ENCODE peak calls at places on chromosomes 4 and X, in five cellular contexts. One of them, this sample, is unnamed.

GRCh38 chr4:105572296-105572695 is 19.9 kb downstream of the ARHGEF38 start:
- DNase-seq in AG04450: no peak
- DNase-seq in transverse colon: no peak
- DNase-seq in tibial artery: no peak
- DNase-seq in RWPE2: no peak
- DNase-seq in this sample: no peak

GRCh38 chr4:173018446-173018845 is 150.2 kb upstream of the GALNT7 start:
- DNase-seq in AG04450: no peak
- DNase-seq in tibial artery: no peak
- DNase-seq in RWPE2: no peak
- DNase-seq in transverse colon: no peak
- DNase-seq in this sample: no peak

GRCh38 chrX:147958316-147958715 is 22.8 kb upstream of the FMR1NB start:
- DNase-seq in transverse colon: no peak
- DNase-seq in AG04450: peak; percentile 2
- DNase-seq in tibial artery: no peak
- DNase-seq in RWPE2: no peak
- DNase-seq in this sample: no peak

GRCh38 chr4:6245246-6246169 is 24.1 kb upstream of the WFS1 start:
- DNase-seq in RWPE2: no peak
- DNase-seq in AG04450: no peak
- DNase-seq in tibial artery: no peak
- DNase-seq in transverse colon: no peak
- DNase-seq in this sample: peak; percentile 46

GRCh38 chr4:184899261-184900134 is 73.7 kb upstream of the ACSL1 start:
- DNase-seq in transverse colon: peak; percentile 39
- DNase-seq in tibial artery: no peak
- DNase-seq in RWPE2: no peak
- DNase-seq in AG04450: no peak
- DNase-seq in this sample: no peak

GRCh38 chr4:101355246-101355645 is 7.9 kb upstream of the PPP3CA start:
- DNase-seq in tibial artery: no peak
- DNase-seq in AG04450: no peak
- DNase-seq in transverse colon: no peak
- DNase-seq in RWPE2: no peak
- DNase-seq in this sample: no peak

GRCh38 chr4:76212301-76212700 is 1.3 kb downstream of the SCARB2 start:
- DNase-seq in RWPE2: no peak
- DNase-seq in transverse colon: no peak
- DNase-seq in AG04450: no peak
- DNase-seq in tibial artery: no peak
- DNase-seq in this sample: no peak

GRCh38 chr4:114597410-114598115 is 1.0 kb upstream of the UGT8 start:
- DNase-seq in transverse colon: peak; percentile 15
- DNase-seq in AG04450: no peak
- DNase-seq in RWPE2: no peak
- DNase-seq in tibial artery: no peak
- DNase-seq in this sample: no peak

GRCh38 chrX:15430584-15430983 is 46.4 kb upstream of the VEGFD start:
- DNase-seq in tibial artery: no peak
- DNase-seq in transverse colon: no peak
- DNase-seq in RWPE2: no peak
- DNase-seq in AG04450: no peak
- DNase-seq in this sample: no peak

GRCh38 chr4:165540206-165540865 is 161.5 kb downstream of the CPE start:
- DNase-seq in AG04450: no peak
- DNase-seq in RWPE2: no peak
- DNase-seq in transverse colon: no peak
- DNase-seq in tibial artery: no peak
- DNase-seq in this sample: no peak

GRCh38 chr4:17580969-17581368 is 4.0 kb downstream of the LAP3 start:
- DNase-seq in tibial artery: no peak
- DNase-seq in RWPE2: no peak
- DNase-seq in AG04450: peak; percentile 36
- DNase-seq in transverse colon: no peak
- DNase-seq in this sample: no peak
- H3K27ac ChIP-seq in tibial artery: no peak overlapping the region
- H3K27ac ChIP-seq in RWPE2: no peak overlapping the region
- H3K27ac ChIP-seq in AG04450: no peak overlapping the region
- H3K27ac ChIP-seq in transverse colon: no peak overlapping the region
- H3K27ac ChIP-seq in this sample: peak overlapping the region; percentile 89

GRCh38 chrX:16992902-16993301 is 46.4 kb downstream of the REPS2 start:
- DNase-seq in transverse colon: peak; percentile 19
- DNase-seq in AG04450: no peak
- DNase-seq in RWPE2: no peak
- DNase-seq in tibial artery: no peak
- DNase-seq in this sample: no peak
- H3K27ac ChIP-seq in transverse colon: peak overlapping the region; percentile 50
- H3K27ac ChIP-seq in AG04450: no peak overlapping the region
- H3K27ac ChIP-seq in RWPE2: no peak overlapping the region
- H3K27ac ChIP-seq in tibial artery: no peak overlapping the region
- H3K27ac ChIP-seq in this sample: peak overlapping the region; percentile 1

DNA sequence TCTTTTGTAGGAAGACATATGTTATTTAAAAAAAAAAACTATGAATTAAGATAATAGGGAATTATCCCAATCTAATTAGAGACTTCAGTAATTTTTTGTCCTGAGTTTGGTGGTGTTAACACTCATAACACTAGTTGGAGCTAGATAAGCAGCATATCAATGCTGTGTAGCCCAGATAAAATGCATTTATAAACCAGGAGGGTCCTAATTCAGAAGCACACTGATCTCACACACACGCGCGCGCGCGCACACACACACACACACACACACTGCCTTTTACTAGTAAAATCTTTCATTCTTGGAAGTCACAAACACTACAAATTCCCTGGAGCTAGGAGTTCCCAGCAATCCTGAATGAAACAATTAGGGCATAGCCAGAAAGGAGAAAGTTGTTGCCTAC is 3.2 kb downstream of the UNC5C start:
- DNase-seq in transverse colon: no peak
- DNase-seq in tibial artery: no peak
- DNase-seq in AG04450: no peak
- DNase-seq in RWPE2: no peak
- DNase-seq in this sample: no peak
- H3K27ac ChIP-seq in transverse colon: no peak overlapping the region
- H3K27ac ChIP-seq in tibial artery: peak overlapping the region; percentile 96
- H3K27ac ChIP-seq in AG04450: no peak overlapping the region
- H3K27ac ChIP-seq in RWPE2: no peak overlapping the region
- H3K27ac ChIP-seq in this sample: no peak overlapping the region

GRCh38 chr4:80015407-80016189 is 57.4 kb downstream of the ANTXR2 start:
- DNase-seq in RWPE2: no peak
- DNase-seq in AG04450: no peak
- DNase-seq in transverse colon: no peak
- DNase-seq in tibial artery: no peak
- DNase-seq in this sample: no peak
- H3K27ac ChIP-seq in RWPE2: peak overlapping the region; percentile 80
- H3K27ac ChIP-seq in AG04450: no peak overlapping the region
- H3K27ac ChIP-seq in transverse colon: peak overlapping the region; percentile 1
- H3K27ac ChIP-seq in tibial artery: peak overlapping the region; percentile 4
- H3K27ac ChIP-seq in this sample: no peak overlapping the region

DNA sequence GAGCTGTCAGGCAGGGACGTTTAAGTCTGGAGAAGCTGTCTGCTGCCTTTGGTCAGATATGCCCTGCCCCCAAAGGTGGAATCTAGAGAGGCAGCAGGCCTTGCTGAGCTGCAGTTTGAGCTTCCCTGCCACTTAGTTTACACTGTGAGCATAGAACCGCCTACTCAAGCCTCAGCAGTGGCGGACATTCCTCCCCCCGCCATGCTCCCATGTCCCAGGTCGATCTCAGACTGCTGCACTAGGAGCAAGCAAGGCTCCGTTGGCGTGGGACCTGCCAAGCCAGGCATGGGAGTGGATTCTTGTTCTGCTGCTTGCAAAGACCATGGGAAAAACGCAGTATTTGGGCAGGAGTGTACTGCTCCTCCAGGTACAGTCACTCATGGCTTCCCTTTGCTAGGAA is 24.3 kb downstream of the PLK4 start:
- DNase-seq in RWPE2: no peak
- DNase-seq in AG04450: no peak
- DNase-seq in tibial artery: no peak
- DNase-seq in transverse colon: no peak
- DNase-seq in this sample: no peak
- H3K27ac ChIP-seq in RWPE2: no peak overlapping the region
- H3K27ac ChIP-seq in AG04450: no peak overlapping the region
- H3K27ac ChIP-seq in tibial artery: no peak overlapping the region
- H3K27ac ChIP-seq in transverse colon: no peak overlapping the region
- H3K27ac ChIP-seq in this sample: no peak overlapping the region

DNA sequence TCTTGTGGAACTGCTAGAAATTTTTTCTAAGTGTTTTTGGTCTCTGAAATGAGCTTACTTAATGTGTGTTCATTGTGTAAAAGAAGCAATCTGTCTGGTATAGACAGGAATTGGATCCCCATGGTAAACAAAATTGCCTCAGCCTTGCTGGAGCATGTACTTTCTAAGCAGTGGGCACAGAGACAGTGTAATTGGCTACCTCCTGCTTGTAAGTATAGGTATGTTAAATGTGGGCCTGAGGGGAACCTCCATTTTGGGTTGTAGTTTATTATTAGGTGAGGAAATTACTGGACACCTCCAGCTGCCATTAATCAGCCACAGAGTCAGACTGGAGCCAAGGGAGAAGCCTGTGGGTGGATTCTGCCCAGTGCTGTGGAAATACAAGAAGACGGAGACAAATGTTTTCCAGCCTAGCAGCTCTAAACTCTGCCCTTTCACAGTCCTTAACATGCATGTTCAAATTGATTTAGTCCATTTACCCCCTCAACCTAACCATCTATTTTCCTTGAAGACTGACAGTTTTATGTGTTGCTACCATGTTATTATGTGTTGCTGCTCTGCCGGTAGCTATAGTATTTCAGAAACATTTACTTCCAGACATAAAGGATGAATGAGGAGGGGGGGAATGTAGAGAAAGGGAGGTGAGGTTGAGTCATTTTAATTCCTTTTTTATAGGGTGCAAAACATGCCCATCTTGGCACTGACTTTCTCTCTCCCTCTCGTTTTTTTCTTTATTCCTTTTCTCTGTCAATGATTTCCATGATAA is 473.1 kb downstream of the SPRY1 start:
- DNase-seq in transverse colon: no peak
- DNase-seq in RWPE2: no peak
- DNase-seq in AG04450: no peak
- DNase-seq in tibial artery: no peak
- DNase-seq in this sample: no peak
- H3K27ac ChIP-seq in transverse colon: no peak overlapping the region
- H3K27ac ChIP-seq in RWPE2: no peak overlapping the region
- H3K27ac ChIP-seq in AG04450: no peak overlapping the region
- H3K27ac ChIP-seq in tibial artery: no peak overlapping the region
- H3K27ac ChIP-seq in this sample: no peak overlapping the region

GRCh38 chr4:183763990-183764754 is 105.1 kb downstream of the TRAPPC11 start:
- DNase-seq in AG04450: no peak
- DNase-seq in RWPE2: no peak
- DNase-seq in tibial artery: no peak
- DNase-seq in transverse colon: no peak
- DNase-seq in this sample: no peak
- H3K27ac ChIP-seq in AG04450: no peak overlapping the region
- H3K27ac ChIP-seq in RWPE2: no peak overlapping the region
- H3K27ac ChIP-seq in tibial artery: no peak overlapping the region
- H3K27ac ChIP-seq in transverse colon: no peak overlapping the region
- H3K27ac ChIP-seq in this sample: no peak overlapping the region